ENCODE peak calls at places on chromosomes 12 and 14, in five cellular contexts. N is D341Med, Q is choroid plexus epithelial cell, R is NCI-H1092, D is ELR. F is an unnamed sample.

GRCh38 chr12:12726543-12727093 is 9.4 kb downstream of the CDKN1B start:
- DNase-seq in N (no peak), Q (peak), R (no peak), D (peak), F (peak)

GRCh38 chr14:91144425-91145145 is 30.7 kb downstream of the DGLUCY start:
- DNase-seq in N (no peak), Q (peak), R (no peak), D (peak), F (no peak)

GRCh38 chr12:131098178-131098981 is 144.7 kb downstream of the ADGRD1 start:
- DNase-seq in N (no peak), Q (no peak), R (no peak), D (no peak), F (no peak)

GRCh38 chr12:109880049-109880931 is at the start of gene GLTP:
- DNase-seq in N (peak), Q (peak), R (peak), D (peak), F (peak)

GRCh38 chr14:42909659-42910058 is 1303.0 kb downstream of the LRFN5 start:
- DNase-seq in N (no peak), Q (no peak), R (no peak), D (no peak), F (no peak)

GRCh38 chr12:52089491-52089890 is 10.0 kb downstream of the SMIM41 start:
- DNase-seq in N (no peak), Q (no peak), R (no peak), D (no peak), F (no peak)

GRCh38 chr14:89507521-89507920 is 90.5 kb upstream of the FOXN3 start:
- DNase-seq in N (no peak), Q (peak), R (no peak), D (peak), F (no peak)

GRCh38 chr14:51650721-51651387 is 856 bp upstream of the FRMD6 start:
- DNase-seq in N (peak), Q (no peak), R (no peak), D (peak), F (peak)

GRCh38 chr12:68611094-68611818 is 557 bp downstream of the RAP1B start:
- DNase-seq in N (peak), Q (peak), R (no peak), D (peak), F (peak)

GRCh38 chr12:48889679-48890078 is 24.0 kb upstream of the RND1 start:
- DNase-seq in N (no peak), Q (no peak), R (no peak), D (no peak), F (no peak)

F was measured in NCI-H82.